ENCODE peak calls at places on chromosomes 2 and 18, in four cellular contexts. V is AG04450; M is CD8-positive, alpha-beta T cell; S is suprapubic skin. E is an unnamed sample.

GRCh38 chr2:64666810-64667438 is 13.2 kb upstream of the SERTAD2 start:
- DNase-seq in S (no peak), M (no peak), V (no peak), E (no peak)

GRCh38 chr2:120539937-120540718 is 194.2 kb downstream of the INHBB start:
- DNase-seq in M (no peak), S (peak; percentile 92), V (peak; percentile 76), E (peak; percentile 8)

GRCh38 chr2:45881970-45882581 is 230.6 kb downstream of the PRKCE start:
- DNase-seq in M (no peak), S (no peak), V (no peak), E (no peak)

GRCh38 chr2:127479866-127480743 is 46.2 kb downstream of the IWS1 start:
- DNase-seq in M (no peak), S (no peak), V (no peak), E (no peak)

GRCh38 chr18:32300914-32301313 is 111.1 kb downstream of the MEP1B start:
- DNase-seq in S (no peak), M (no peak), V (no peak), E (no peak)

GRCh38 chr2:175476374-175476773 is 294.9 kb upstream of the ATP5MC3 start:
- DNase-seq in S (no peak), M (no peak), V (no peak), E (no peak)

GRCh38 chr2:9753276-9753600 is 90.0 kb upstream of the TAF1B start:
- DNase-seq in V (peak; percentile 58), S (no peak), M (peak; percentile 53), E (peak; percentile 99)

GRCh38 chr2:165382362-165382761 is 87.1 kb upstream of the CSRNP3 start:
- DNase-seq in M (no peak), S (no peak), V (no peak), E (no peak)

DNA sequence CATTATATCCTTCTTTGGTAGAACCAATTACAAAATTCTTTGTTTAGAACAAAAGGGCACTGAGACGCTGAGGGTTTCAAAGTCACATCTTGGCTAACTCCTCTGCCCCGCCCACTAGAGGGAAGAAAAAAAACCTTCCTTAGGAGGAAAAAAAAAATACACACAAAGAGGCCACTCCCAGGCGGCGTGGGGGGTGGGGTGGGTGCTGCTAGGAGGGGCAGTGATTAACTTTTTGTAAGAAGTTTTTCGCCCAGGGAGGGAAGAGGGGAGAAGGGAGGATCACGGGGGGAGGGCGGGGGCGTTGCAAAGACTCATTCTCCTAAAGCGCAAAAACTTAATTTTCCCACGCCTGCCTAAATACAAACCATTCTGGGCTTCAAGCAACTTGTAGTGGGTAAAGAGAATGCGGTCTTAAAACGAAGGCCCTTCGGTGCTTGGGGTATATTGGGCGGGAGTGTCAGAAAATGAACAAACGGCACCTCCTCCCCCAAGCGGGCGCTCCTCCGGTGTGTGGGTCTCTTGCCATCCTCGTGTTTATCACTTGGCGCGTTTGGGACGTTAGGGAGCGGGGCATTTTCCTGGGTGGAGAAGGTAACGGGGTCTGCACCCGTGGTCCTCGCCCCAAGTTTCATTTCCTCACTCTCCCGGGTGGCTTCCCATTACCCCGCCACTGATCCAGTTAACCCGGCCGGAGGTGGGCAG is 1.7 kb downstream of the CXCR4 start:
- DNase-seq in V (no peak), M (peak; percentile 95), S (no peak), E (no peak)
- H3K27ac ChIP-seq in V (no peak overlapping the region), M (peak overlapping the region; percentile 100), S (peak overlapping the region; percentile 49), E (no peak overlapping the region)

GRCh38 chr2:142586693-142587432 is 290.6 kb upstream of the KYNU start:
- DNase-seq in S (no peak), V (no peak), M (no peak), E (no peak)
- H3K27ac ChIP-seq in S (no peak overlapping the region), V (no peak overlapping the region), M (no peak overlapping the region), E (no peak overlapping the region)

DNA sequence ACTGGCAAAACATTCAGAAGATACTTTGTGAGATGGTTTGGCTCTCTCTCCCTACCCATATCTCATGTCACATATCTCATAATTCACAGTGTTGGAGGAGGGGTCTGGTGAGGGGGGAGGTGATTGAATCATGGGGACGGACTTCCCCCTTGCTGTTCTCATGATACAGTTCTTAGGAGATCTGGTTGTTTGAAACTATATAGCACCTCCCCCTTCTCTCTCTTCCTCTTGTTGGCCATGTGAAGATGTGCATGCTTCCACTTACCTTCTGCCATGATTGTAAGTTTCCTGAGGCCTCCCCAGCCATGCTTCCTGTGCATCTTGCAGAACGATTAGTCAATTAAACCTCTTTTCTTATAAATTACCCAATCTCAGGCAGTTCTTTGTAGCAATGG is 61.1 kb downstream of the HK2 start:
- DNase-seq in V (no peak), S (no peak), M (no peak), E (no peak)
- H3K27ac ChIP-seq in V (peak overlapping the region; percentile 52), S (no peak overlapping the region), M (no peak overlapping the region), E (no peak overlapping the region)

GRCh38 chr2:226623587-226624368 is 175.8 kb downstream of the IRS1 start:
- DNase-seq in M (no peak), V (no peak), S (no peak), E (no peak)
- H3K27ac ChIP-seq in M (no peak overlapping the region), V (no peak overlapping the region), S (no peak overlapping the region), E (no peak overlapping the region)

GRCh38 chr2:112733449-112733848 is 12.6 kb downstream of the NT5DC4 start:
- DNase-seq in S (no peak), V (no peak), M (no peak), E (no peak)
- H3K27ac ChIP-seq in S (no peak overlapping the region), V (no peak overlapping the region), M (no peak overlapping the region), E (no peak overlapping the region)